ENCODE peak calls at places on chromosomes 6 and 20, in ten cellular contexts. N is stimulated activated naive CD8-positive, alpha-beta T cell treated with anti-CD3 and anti-CD28 coated beads, Interleukin-15, amount 100 ng/mL, for 72 hours; A is NCI-H1694 treated with DMSO at 0.1 percent for 48 hours; I is activated T-helper 1 cell treated with Interleukin-2 at 50 U/mL for 16 hours; O is cerebellar cortex; H is NCI-H2029 treated with DMSO at 0.1 percent for 48 hours; T is Kasumi-1; Z is C1 segment of cervical spinal cord; J is NCI-H460; V is nucleus accumbens. P is an unnamed sample.
A peak's percentile ranks its signal among the peaks of the same experiment; 100 is the strongest.

GRCh38 chr6:14476793-14477531 is 359.4 kb downstream of the CD83 start:
- DNase-seq in N (no peak), A (no peak), I (no peak), O (peak; percentile 74), H (no peak), T (no peak), Z (no peak), J (no peak), V (no peak), P (no peak)

GRCh38 chr20:63189846-63190559 is 25.9 kb downstream of the YTHDF1 start:
- DNase-seq in N (no peak), A (no peak), I (no peak), O (no peak), H (no peak), T (no peak), Z (no peak), J (no peak), V (no peak), P (no peak)

GRCh38 chr6:20292905-20293304 is 80.6 kb upstream of the MBOAT1 start:
- DNase-seq in N (no peak), A (no peak), I (no peak), O (no peak), H (no peak), T (no peak), Z (no peak), J (no peak), V (no peak), P (no peak)

GRCh38 chr6:20811112-20811746 is 277.0 kb downstream of the CDKAL1 start:
- DNase-seq in N (no peak), A (no peak), I (no peak), O (no peak), H (peak; percentile 92), T (no peak), Z (no peak), J (peak; percentile 35), V (no peak), P (peak; percentile 22)

GRCh38 chr6:90294614-90294988 is 2.0 kb downstream of the BACH2 start:
- DNase-seq in N (peak; percentile 50), A (no peak), I (peak; percentile 16), O (peak; percentile 76), H (no peak), T (no peak), Z (no peak), J (no peak), V (no peak), P (no peak)

GRCh38 chr20:57656252-57656820 is 36.1 kb upstream of the ZBP1 start:
- DNase-seq in N (no peak), A (no peak), I (no peak), O (no peak), H (no peak), T (no peak), Z (no peak), J (no peak), V (no peak), P (no peak)

GRCh38 chr20:7775072-7775471 is 165.2 kb downstream of the HAO1 start:
- DNase-seq in N (no peak), A (no peak), I (no peak), O (peak; percentile 77), H (no peak), T (no peak), Z (no peak), J (no peak), V (no peak), P (no peak)

GRCh38 chr6:118917550-118918321 is 17.2 kb downstream of the MCM9 start:
- DNase-seq in N (no peak), A (no peak), I (no peak), O (no peak), H (no peak), T (no peak), Z (no peak), J (no peak), V (no peak), P (no peak)

GRCh38 chr6:63750400-63750799 is 114.8 kb downstream of the PHF3 start:
- DNase-seq in N (no peak), A (no peak), I (no peak), O (no peak), H (no peak), T (no peak), Z (no peak), J (no peak), V (no peak), P (no peak)

GRCh38 chr6:16334671-16335070 is 96.3 kb downstream of the GMPR start:
- DNase-seq in N (no peak), A (no peak), I (no peak), O (no peak), H (no peak), T (peak; percentile 61), Z (no peak), J (no peak), V (no peak), P (no peak)

GRCh38 chr6:97282238-97282725 is 734 bp downstream of the MMS22L start:
- DNase-seq in N (no peak), A (no peak), I (no peak), O (peak; percentile 8), H (no peak), T (peak; percentile 48), Z (no peak), J (no peak), V (no peak), P (no peak)

GRCh38 chr6:127120109-127120786 is 1.8 kb downstream of the RSPO3 start:
- DNase-seq in N (peak; percentile 10), A (peak; percentile 11), I (no peak), O (no peak), H (no peak), T (no peak), Z (no peak), J (no peak), V (no peak), P (no peak)

GRCh38 chr20:19976595-19977372 is 40.4 kb upstream of the NAA20 start:
- DNase-seq in N (no peak), A (no peak), I (no peak), O (no peak), H (no peak), T (no peak), Z (peak; percentile 65), J (peak; percentile 68), V (no peak), P (no peak)

GRCh38 chr6:69795469-69796080 is 1.2 kb downstream of the LMBRD1 start:
- DNase-seq in N (no peak), A (no peak), I (no peak), O (peak; percentile 51), H (no peak), T (peak; percentile 36), Z (no peak), J (no peak), V (no peak), P (no peak)

GRCh38 chr20:36035720-36036119 is 67.3 kb downstream of the CNBD2 start:
- DNase-seq in N (no peak), A (no peak), I (no peak), O (no peak), H (no peak), T (peak; percentile 33), Z (no peak), J (no peak), V (no peak), P (no peak)

GRCh38 chr6:157461000-157461915 is 80.3 kb downstream of the ZDHHC14 start:
- DNase-seq in N (peak; percentile 81), A (no peak), I (no peak), O (no peak), H (no peak), T (no peak), Z (peak; percentile 33), J (no peak), V (no peak), P (no peak)

GRCh38 chr6:107600936-107601335 is 111.0 kb downstream of the SOBP start:
- DNase-seq in N (no peak), A (no peak), I (no peak), O (no peak), H (no peak), T (no peak), Z (no peak), J (peak; percentile 48), V (no peak), P (no peak)

GRCh38 chr6:36033935-36034334 is 6.3 kb downstream of the MAPK14 start:
- DNase-seq in N (peak; percentile 33), A (no peak), I (no peak), O (no peak), H (no peak), T (no peak), Z (no peak), J (no peak), V (no peak), P (no peak)

GRCh38 chr6:21597706-21598273 is 4.2 kb downstream of the SOX4 start:
- DNase-seq in N (no peak), A (no peak), I (no peak), O (peak; percentile 49), H (no peak), T (peak; percentile 28), Z (no peak), J (no peak), V (no peak), P (no peak)

GRCh38 chr6:22709804-22710203 is 140.4 kb downstream of the HDGFL1 start:
- DNase-seq in N (no peak), A (no peak), I (no peak), O (no peak), H (no peak), T (no peak), Z (no peak), J (no peak), V (no peak), P (no peak)

GRCh38 chr6:41177287-41177686 is 14.4 kb upstream of the TREM2 start:
- DNase-seq in N (no peak), A (no peak), I (no peak), O (no peak), H (no peak), T (no peak), Z (no peak), J (no peak), V (no peak), P (no peak)

GRCh38 chr20:46627251-46627650 is 24.0 kb downstream of the SLC13A3 start:
- DNase-seq in N (no peak), A (no peak), I (no peak), O (no peak), H (no peak), T (no peak), Z (no peak), J (no peak), V (no peak), P (no peak)

GRCh38 chr6:158905277-158905676 is 86.1 kb upstream of the EZR start:
- DNase-seq in N (no peak), A (no peak), I (no peak), O (no peak), H (no peak), T (peak; percentile 45), Z (no peak), J (no peak), V (no peak), P (no peak)

GRCh38 chr6:139152892-139153271 is 18.0 kb downstream of the HECA start:
- DNase-seq in N (no peak), A (no peak), I (no peak), O (no peak), H (no peak), T (no peak), Z (no peak), J (no peak), V (no peak), P (no peak)

GRCh38 chr6:44921787-44922186 is 406.3 kb upstream of the RUNX2 start:
- DNase-seq in N (no peak), A (peak; percentile 45), I (no peak), O (no peak), H (peak; percentile 76), T (no peak), Z (no peak), J (no peak), V (no peak), P (no peak)

GRCh38 chr6:3311798-3312197 is 53.1 kb downstream of the PSMG4 start:
- DNase-seq in N (no peak), A (no peak), I (no peak), O (no peak), H (no peak), T (no peak), Z (no peak), J (no peak), V (no peak), P (no peak)

GRCh38 chr6:135972586-135972985 is 121.1 kb downstream of the PDE7B start:
- DNase-seq in N (no peak), A (no peak), I (no peak), O (no peak), H (no peak), T (no peak), Z (no peak), J (no peak), V (no peak), P (no peak)

GRCh38 chr6:33926451-33926850 is 122.6 kb upstream of the MLN start:
- DNase-seq in N (no peak), A (peak; percentile 58), I (no peak), O (peak; percentile 21), H (no peak), T (no peak), Z (no peak), J (no peak), V (no peak), P (peak; percentile 43)

P was measured in DMS79 treated with DMSO at 0.1 percent for 48 hours.